ENCODE peak calls at places on chromosomes 13 and 19, in six cellular contexts. L, Q, D, Y, W and B are unnamed samples.

GRCh38 chr13:98327326-98328314 is 150.6 kb upstream of the RNF113B start:
- DNase-seq in Q (peak), Y (peak), W (peak), L (peak), D (no peak), B (peak)

GRCh38 chr19:53037101-53038097 is 7.1 kb upstream of the ERVV-2 start:
- DNase-seq in L (no peak), D (peak), Q (no peak), W (peak), Y (peak), B (no peak)

GRCh38 chr13:46324976-46325375 is 62.1 kb downstream of the RUBCNL start:
- DNase-seq in Y (no peak), W (no peak), Q (no peak), D (no peak), L (no peak), B (no peak)

GRCh38 chr19:2733930-2734588 is 5.8 kb downstream of the SLC39A3 start:
- DNase-seq in Q (no peak), Y (no peak), D (no peak), L (no peak), W (no peak), B (no peak)

GRCh38 chr13:73481877-73482445 is 423.2 kb downstream of the KLF5 start:
- DNase-seq in W (no peak), Y (no peak), L (no peak), Q (no peak), D (no peak), B (no peak)

GRCh38 chr19:50607874-50608785 is 31.6 kb downstream of the SYT3 start:
- DNase-seq in D (peak), Y (peak), Q (peak), L (peak), W (peak), B (no peak)

GRCh38 chr19:52307275-52307674 is 10.3 kb downstream of the ZNF480 start:
- DNase-seq in Y (peak), Q (peak), D (peak), W (peak), L (peak), B (peak)

GRCh38 chr19:6610934-6611370 is 20.0 kb upstream of the CD70 start:
- DNase-seq in D (no peak), Y (no peak), Q (no peak), L (no peak), W (peak), B (peak)

GRCh38 chr19:41808663-41809566 is 12.5 kb downstream of the CEACAM3 start:
- DNase-seq in D (no peak), W (no peak), Q (no peak), L (no peak), Y (no peak), B (no peak)

GRCh38 chr19:3855321-3855720 is 13.5 kb downstream of the ZFR2 start:
- DNase-seq in W (no peak), Q (no peak), L (no peak), Y (no peak), D (no peak), B (no peak)

GRCh38 chr19:36136975-36137686 is 2.7 kb upstream of the CAPNS1 start:
- DNase-seq in Y (no peak), D (no peak), W (peak), Q (peak), L (no peak), B (no peak)

GRCh38 chr13:89740994-89741678 is 1606.4 kb upstream of the MIR17HG start:
- DNase-seq in W (no peak), D (no peak), Y (no peak), L (no peak), Q (no peak), B (no peak)

GRCh38 chr13:100735494-100735893 is 60.9 kb upstream of the TMTC4 start:
- DNase-seq in W (no peak), Q (no peak), L (no peak), Y (no peak), D (no peak), B (no peak)

GRCh38 chr13:30125422-30126073 is 181.8 kb downstream of the KATNAL1 start:
- DNase-seq in L (no peak), Q (no peak), W (peak), Y (no peak), D (no peak), B (peak)

GRCh38 chr19:41551711-41552110 is 24.3 kb upstream of the CEACAM21 start:
- DNase-seq in D (no peak), L (no peak), Y (no peak), W (no peak), Q (no peak), B (no peak)

GRCh38 chr19:48424694-48425219 is 21.0 kb upstream of the GRWD1 start:
- DNase-seq in L (no peak), Q (peak), Y (peak), W (peak), D (no peak), B (peak)

GRCh38 chr13:49046002-49046401 is 70.3 kb downstream of the FNDC3A start:
- DNase-seq in W (peak), D (no peak), Q (no peak), Y (no peak), L (no peak), B (no peak)
- H3K9ac ChIP-seq in W (no peak), D (no peak), Q (no peak), Y (no peak), L (no peak), B (peak)

GRCh38 chr13:108858676-108859075 is 229.3 kb downstream of the MYO16 start:
- DNase-seq in D (no peak), W (no peak), L (no peak), Y (no peak), Q (no peak), B (no peak)
- H2BK15ac ChIP-seq in D (no peak), W (peak), L (no peak), Y (no peak), Q (no peak), B (no peak)

DNA sequence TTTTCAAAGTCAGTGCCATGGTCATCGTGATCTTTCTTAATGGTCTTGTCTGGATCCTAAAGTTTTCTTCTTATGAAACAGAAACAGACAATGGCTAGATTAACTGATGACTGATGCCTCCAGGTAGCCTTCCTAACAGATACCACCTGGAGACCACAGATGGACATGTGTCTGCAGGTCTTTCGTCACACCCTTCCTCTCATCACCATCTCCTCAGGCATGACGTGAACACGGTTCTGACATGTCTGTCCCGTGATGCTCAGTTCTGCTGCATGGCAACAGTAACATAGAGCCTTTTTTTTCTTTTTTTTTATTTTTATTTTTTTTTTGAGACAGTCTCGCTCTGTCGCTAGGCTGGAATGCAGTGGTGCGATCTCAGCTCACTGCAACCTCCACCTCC is 13.1 kb upstream of the LAMP1 start:
- DNase-seq in Q (no peak), W (no peak), Y (no peak), D (no peak), L (no peak), B (no peak)
- H3K4me2 ChIP-seq in Q (no peak), W (no peak), Y (no peak), D (no peak), L (no peak), B (no peak)

GRCh38 chr13:42593719-42594012 is 19.7 kb downstream of the TNFSF11 start:
- DNase-seq in W (no peak), D (no peak), L (no peak), Y (no peak), Q (no peak), B (no peak)

GRCh38 chr13:42592915-42593718 is 19.2 kb downstream of the TNFSF11 start:
- DNase-seq in D (no peak), W (no peak), Y (no peak), Q (peak), L (no peak), B (no peak)

GRCh38 chr13:42594577-42595571 is 20.9 kb downstream of the TNFSF11 start:
- DNase-seq in Y (peak), L (peak), D (no peak), W (peak), Q (peak), B (peak)

GRCh38 chr13:42597505-42597904 is 23.6 kb downstream of the TNFSF11 start:
- DNase-seq in Q (peak), W (no peak), L (no peak), D (no peak), Y (no peak), B (no peak)

GRCh38 chr13:42591602-42592001 is 17.6 kb downstream of the TNFSF11 start:
- DNase-seq in D (no peak), W (no peak), Q (no peak), Y (no peak), L (no peak), B (no peak)
- H3K9ac ChIP-seq in D (no peak), W (no peak), Q (no peak), Y (no peak), L (no peak), B (no peak)

DNA sequence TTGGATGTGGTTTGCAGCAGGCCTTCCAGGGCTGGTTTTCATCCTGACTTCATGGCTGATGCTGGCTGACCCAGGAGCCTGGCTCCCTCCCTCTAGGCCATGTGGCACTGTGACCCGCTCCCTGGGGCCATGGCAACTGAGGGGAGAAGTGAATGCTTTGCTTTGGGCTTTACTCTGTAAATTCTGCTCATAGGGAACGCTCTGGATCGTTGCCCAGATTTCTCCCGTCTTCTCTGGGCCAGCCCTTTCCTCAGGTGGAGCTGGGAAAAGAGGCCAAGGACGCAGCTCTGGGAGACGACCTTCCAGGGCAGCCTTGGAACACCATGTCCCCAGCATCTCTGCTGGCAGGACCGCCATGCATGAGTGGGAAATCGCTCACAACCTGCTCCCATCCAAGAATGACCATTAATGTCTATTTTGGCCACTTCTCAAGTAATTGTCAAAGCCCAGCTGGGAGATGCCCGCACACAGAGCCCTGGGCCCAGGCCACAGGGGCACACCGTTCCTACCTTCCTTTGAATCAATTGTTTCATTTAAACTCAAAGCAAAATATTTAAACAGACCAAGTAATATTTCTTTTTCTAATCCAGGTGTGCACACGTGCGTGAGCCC is 321.8 kb downstream of the TEX29 start:
- DNase-seq in W (no peak), Y (peak), L (no peak), Q (no peak), D (no peak), B (no peak)
- H2BK15ac ChIP-seq in W (no peak), Y (no peak), L (no peak), Q (no peak), D (no peak), B (no peak)

DNA sequence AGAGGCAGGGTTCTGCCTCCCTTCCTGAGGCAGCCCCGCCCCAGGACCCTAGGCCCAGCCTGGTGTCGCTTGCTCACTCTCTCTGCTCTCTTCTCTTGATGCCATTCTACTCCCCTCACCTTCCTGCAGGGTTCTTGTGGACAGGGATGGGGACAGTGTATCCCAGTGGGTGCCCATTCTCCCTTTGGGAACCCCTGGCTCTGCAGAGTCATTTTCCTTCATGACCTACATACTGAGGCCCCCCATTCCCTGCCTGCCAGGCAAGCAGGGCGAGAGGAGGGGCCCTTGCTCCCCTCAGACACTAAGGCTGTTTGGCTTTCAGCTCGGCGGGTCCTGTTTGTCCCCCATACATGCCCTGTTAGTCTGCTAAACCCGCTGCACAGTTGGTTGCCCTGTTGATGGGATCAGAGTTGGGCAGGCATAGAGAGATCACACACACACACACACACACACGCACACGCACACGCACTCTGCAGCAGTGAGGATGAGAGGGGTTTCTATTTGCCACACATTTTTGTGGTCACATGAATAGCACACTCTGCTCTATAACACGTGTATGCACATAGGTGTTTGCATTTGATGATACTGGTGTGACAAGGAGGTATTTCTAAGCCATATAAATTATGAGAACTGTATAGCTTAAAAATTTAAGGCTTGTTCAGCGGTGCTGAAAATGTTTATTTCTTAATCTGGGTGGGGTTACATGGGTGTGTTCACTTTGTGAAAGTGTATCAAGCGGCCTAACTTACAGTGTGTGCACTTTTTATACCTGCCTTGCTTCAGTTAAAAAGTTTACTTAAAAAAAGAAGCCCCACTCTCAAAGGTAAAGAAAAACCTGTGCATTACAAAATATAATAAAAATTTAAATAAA is 20.3 kb downstream of the NFIX start:
- DNase-seq in D (peak), L (no peak), Y (peak), Q (peak), W (peak), B (no peak)
- H3K4me2 ChIP-seq in D (peak), L (no peak), Y (no peak), Q (no peak), W (no peak), B (no peak)

DNA sequence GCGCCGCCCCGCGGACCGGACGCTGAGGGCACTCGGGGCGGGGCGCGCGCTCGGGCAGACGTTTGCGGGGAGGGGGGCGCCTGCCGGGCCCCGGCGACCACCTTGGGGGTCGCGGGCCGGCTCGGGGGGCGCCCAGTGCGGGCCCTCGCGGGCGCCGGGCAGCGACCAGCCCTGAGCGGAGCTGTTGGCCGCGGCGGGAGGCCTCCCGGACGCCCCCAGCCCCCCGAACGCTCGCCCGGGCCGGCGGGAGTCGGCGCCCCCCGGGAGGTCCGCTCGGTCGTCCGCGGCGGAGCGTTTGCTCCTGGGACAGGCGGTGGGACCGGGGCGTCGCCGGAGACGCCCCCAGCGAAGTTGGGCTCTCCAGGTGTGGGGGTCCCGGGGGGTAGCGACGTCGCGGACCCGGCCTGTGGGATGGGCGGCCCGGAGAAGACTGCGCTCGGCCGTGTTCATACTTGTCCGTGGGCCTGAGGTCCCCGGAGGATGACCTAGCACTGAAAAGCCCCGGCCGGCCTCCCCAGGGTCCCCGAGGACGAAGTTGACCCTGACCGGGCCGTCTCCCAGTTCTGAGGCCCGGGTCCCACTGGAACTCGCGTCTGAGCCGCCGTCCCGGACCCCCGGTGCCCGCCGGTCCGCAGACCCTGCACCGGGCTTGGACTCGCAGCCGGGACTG is 620 bp downstream of the STK11 start:
- DNase-seq in Y (no peak), W (no peak), L (no peak), Q (no peak), D (no peak), B (no peak)
- H3K9ac ChIP-seq in Y (peak), W (peak), L (peak), Q (peak), D (peak), B (peak)

GRCh38 chr19:30742539-30742938 is 370.4 kb downstream of the ZNF536 start:
- DNase-seq in Y (no peak), L (no peak), W (no peak), D (no peak), Q (no peak), B (no peak)
- H2BK15ac ChIP-seq in Y (no peak), L (no peak), W (no peak), D (no peak), Q (no peak), B (no peak)

GRCh38 chr19:19232231-19232630 is 20.5 kb downstream of the NCAN start:
- DNase-seq in L (no peak), Y (no peak), Q (no peak), W (no peak), D (no peak), B (no peak)

GRCh38 chr19:19227217-19227616 is 15.5 kb downstream of the NCAN start:
- DNase-seq in W (no peak), L (no peak), Q (no peak), Y (no peak), D (no peak), B (no peak)

GRCh38 chr19:19230505-19230904 is 18.7 kb downstream of the NCAN start:
- DNase-seq in L (no peak), Y (no peak), W (no peak), Q (no peak), D (no peak), B (no peak)

GRCh38 chr19:19230999-19231398 is 19.2 kb downstream of the NCAN start:
- DNase-seq in L (no peak), W (no peak), Q (no peak), D (no peak), Y (no peak), B (no peak)

GRCh38 chr19:19229701-19230100 is 17.9 kb downstream of the NCAN start:
- DNase-seq in D (no peak), L (no peak), Y (no peak), W (no peak), Q (no peak), B (no peak)
- H3K4me2 ChIP-seq in D (no peak), L (no peak), Y (no peak), W (no peak), Q (no peak), B (no peak)

DNA sequence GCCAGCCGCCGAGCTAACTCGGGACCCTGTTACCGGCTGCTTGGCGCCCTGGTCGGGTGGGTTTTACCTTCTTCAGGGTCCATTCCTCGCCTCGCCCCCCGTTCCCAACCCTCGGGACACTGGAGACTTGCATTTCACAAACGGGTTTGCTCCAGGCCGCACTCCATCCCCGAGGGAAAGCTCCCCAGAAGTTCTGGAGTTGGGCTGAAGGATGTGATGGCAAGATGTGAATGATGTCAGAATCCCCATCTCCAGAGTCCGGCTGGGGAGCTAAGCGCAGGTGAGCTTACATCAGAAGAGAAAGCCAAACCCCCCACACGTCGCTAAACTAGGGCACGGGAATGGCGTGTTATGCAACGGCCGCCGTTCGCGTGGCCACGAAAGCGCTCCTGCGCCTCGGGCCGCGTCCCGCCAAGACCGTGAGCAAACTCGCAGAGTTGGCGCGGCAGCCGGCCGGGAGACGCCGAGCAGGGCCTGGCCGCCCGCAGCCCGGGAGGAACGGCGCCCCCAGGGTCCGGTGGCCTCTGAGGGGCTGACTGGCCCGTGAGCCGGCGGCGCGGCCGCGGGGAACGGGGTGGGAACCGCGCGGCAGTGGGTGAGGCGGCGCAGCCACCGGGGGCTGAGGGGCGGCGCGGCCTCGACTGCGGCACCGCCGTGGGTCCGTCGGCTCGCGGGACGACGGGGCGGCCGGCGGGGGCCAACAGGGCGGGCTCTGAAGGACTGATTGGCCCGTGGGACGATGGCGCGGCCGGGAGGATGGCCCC is 1.1 kb downstream of the LATS2 start:
- DNase-seq in Y (no peak), Q (peak), D (peak), W (peak), L (no peak), B (peak)
- H3K9ac ChIP-seq in Y (peak), Q (peak), D (peak), W (peak), L (peak), B (peak)